ENCODE peak calls at places on chromosomes 13 and 19, in four cellular contexts. One of them, this sample, is unnamed.

GRCh38 chr13:112532837-112533745 is 54.9 kb downstream of the TUBGCP3 start:
- DNase-seq in H1: no peak
- DNase-seq in GM12878: no peak
- DNase-seq in K562: no peak
- DNase-seq in this sample: peak; percentile 55

GRCh38 chr13:31014461-31014860 is 82.0 kb downstream of the TEX26 start:
- DNase-seq in H1: no peak
- DNase-seq in GM12878: no peak
- DNase-seq in K562: no peak
- DNase-seq in this sample: no peak

GRCh38 chr13:24709186-24709913 is 29.1 kb downstream of the ATP12A start:
- DNase-seq in H1: no peak
- DNase-seq in GM12878: no peak
- DNase-seq in K562: no peak
- DNase-seq in this sample: no peak

GRCh38 chr19:532578-533484 is 1.3 kb downstream of the CDC34 start:
- DNase-seq in H1: no peak
- DNase-seq in GM12878: no peak
- DNase-seq in K562: no peak
- DNase-seq in this sample: peak; percentile 80

GRCh38 chr13:101416181-101417042 is at the start of gene NALCN:
- DNase-seq in H1: no peak
- DNase-seq in K562: no peak
- DNase-seq in GM12878: no peak
- DNase-seq in this sample: peak; percentile 82

GRCh38 chr19:42154471-42155323 is 22.5 kb upstream of the POU2F2 start:
- DNase-seq in GM12878: no peak
- DNase-seq in K562: no peak
- DNase-seq in H1: no peak
- DNase-seq in this sample: peak; percentile 41

GRCh38 chr19:11659612-11660011 is 62.3 kb downstream of the ZNF627 start:
- DNase-seq in H1: no peak
- DNase-seq in GM12878: no peak
- DNase-seq in K562: peak; percentile 47
- DNase-seq in this sample: peak; percentile 51

GRCh38 chr19:30419581-30420180 is 47.5 kb downstream of the ZNF536 start:
- DNase-seq in K562: no peak
- DNase-seq in H1: no peak
- DNase-seq in GM12878: no peak
- DNase-seq in this sample: peak; percentile 52

GRCh38 chr19:23980805-23981204 is 66.1 kb downstream of the ZNF726 start:
- DNase-seq in H1: no peak
- DNase-seq in GM12878: no peak
- DNase-seq in K562: no peak
- DNase-seq in this sample: no peak

GRCh38 chr19:55537741-55538111 is 793 bp upstream of the SBK2 start:
- DNase-seq in K562: peak; percentile 13
- DNase-seq in H1: no peak
- DNase-seq in GM12878: no peak
- DNase-seq in this sample: no peak

GRCh38 chr19:1351324-1351947 is 32.3 kb upstream of the NDUFS7 start:
- DNase-seq in GM12878: no peak
- DNase-seq in K562: no peak
- DNase-seq in H1: no peak
- DNase-seq in this sample: peak; percentile 80

GRCh38 chr13:78067290-78067689 is 148.7 kb upstream of the EDNRB start:
- DNase-seq in GM12878: no peak
- DNase-seq in K562: no peak
- DNase-seq in H1: no peak
- DNase-seq in this sample: no peak

GRCh38 chr19:33492090-33492489 is 29.5 kb downstream of the PEPD start:
- DNase-seq in K562: no peak
- DNase-seq in GM12878: no peak
- DNase-seq in H1: no peak
- DNase-seq in this sample: no peak

GRCh38 chr13:23709521-23709920 is 139.3 kb downstream of the TNFRSF19 start:
- DNase-seq in K562: no peak
- DNase-seq in GM12878: no peak
- DNase-seq in H1: no peak
- DNase-seq in this sample: no peak

GRCh38 chr13:33112745-33113144 is 96.5 kb downstream of the KL start:
- DNase-seq in H1: no peak
- DNase-seq in GM12878: no peak
- DNase-seq in K562: no peak
- DNase-seq in this sample: no peak

GRCh38 chr13:94997126-94997525 is 284.8 kb upstream of the SOX21 start:
- DNase-seq in K562: no peak
- DNase-seq in GM12878: no peak
- DNase-seq in H1: no peak
- DNase-seq in this sample: no peak

GRCh38 chr13:94999871-95000270 is 287.5 kb upstream of the SOX21 start:
- DNase-seq in K562: no peak
- DNase-seq in H1: no peak
- DNase-seq in GM12878: no peak
- DNase-seq in this sample: no peak

GRCh38 chr13:94994506-94994905 is 282.2 kb upstream of the SOX21 start:
- DNase-seq in H1: no peak
- DNase-seq in K562: no peak
- DNase-seq in GM12878: no peak
- DNase-seq in this sample: no peak

GRCh38 chr13:94993608-94994007 is 281.3 kb upstream of the SOX21 start:
- DNase-seq in H1: no peak
- DNase-seq in K562: no peak
- DNase-seq in GM12878: no peak
- DNase-seq in this sample: no peak

GRCh38 chr13:94996445-94996844 is 284.1 kb upstream of the SOX21 start:
- DNase-seq in GM12878: no peak
- DNase-seq in H1: no peak
- DNase-seq in K562: no peak
- DNase-seq in this sample: no peak
- TF ChIP-seq GABPA in GM12878: no peak
- TF ChIP-seq GABPA in H1: no peak
- TF ChIP-seq GABPA in K562: no peak
- TF ChIP-seq GABPA in this sample: no peak

DNA sequence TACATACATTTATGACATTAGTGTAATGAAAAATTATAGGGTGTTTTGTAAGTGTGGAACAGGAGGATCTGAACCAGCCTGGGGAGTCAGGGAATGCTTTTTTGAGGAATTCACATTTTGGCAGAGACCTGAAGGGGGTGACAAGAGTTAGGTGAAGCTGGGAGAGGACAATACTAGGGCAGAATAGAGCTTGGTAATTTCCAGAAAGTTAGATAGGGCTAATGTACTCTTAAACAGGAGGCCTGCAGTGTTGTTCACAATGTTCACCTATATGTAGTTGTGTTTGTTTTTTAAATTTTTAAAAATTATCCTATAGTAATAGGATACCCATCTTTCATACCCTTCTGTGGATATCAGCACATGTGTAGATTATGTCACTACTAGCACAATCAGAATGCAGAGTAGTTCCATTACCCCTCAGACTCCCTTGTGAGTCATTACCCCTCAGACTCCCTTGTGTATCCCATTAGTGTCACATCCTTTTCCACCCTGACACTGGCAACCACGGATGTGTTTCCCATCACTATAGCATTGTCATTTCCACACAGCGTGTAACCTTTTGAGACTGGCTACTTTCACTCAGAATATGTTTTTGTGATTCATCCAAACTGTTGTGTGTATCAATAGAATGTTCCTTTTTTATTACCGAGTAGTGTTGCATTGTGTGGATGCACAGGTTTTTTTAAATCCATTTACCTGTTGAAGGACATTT is 43.1 kb downstream of the PCCA start:
- DNase-seq in K562: peak; percentile 49
- DNase-seq in H1: no peak
- DNase-seq in GM12878: no peak
- DNase-seq in this sample: peak; percentile 23
- TF ChIP-seq NRF1 in K562: no peak
- TF ChIP-seq NRF1 in H1: no peak
- TF ChIP-seq NRF1 in GM12878: no peak
- TF ChIP-seq NRF1 in this sample: no peak

DNA sequence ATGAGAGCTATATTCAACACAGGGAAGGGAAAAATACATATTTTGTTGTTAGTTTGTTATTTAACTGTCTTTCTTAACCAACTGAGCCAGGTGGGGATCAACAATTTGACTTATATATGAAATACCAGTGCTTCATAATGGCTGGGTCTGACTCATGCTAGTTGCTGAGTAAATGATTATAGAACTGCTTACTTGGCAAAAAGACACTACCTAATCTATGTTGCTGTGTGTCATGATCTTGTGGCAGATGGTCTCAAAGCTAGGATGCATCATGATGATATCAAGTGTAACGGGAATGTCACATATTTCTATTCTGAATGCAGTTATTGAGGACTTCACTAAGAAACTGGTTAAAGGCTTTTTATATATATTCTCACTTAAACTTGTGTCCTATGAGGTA is 727.4 kb upstream of the SLITRK1 start:
- DNase-seq in H1: no peak
- DNase-seq in GM12878: no peak
- DNase-seq in K562: no peak
- DNase-seq in this sample: no peak
- TF ChIP-seq GABPA in H1: no peak
- TF ChIP-seq GABPA in GM12878: no peak
- TF ChIP-seq GABPA in K562: no peak
- TF ChIP-seq GABPA in this sample: no peak

GRCh38 chr19:35736913-35737886 is 5.1 kb downstream of the IGFLR1 start:
- DNase-seq in GM12878: no peak
- DNase-seq in K562: no peak
- DNase-seq in H1: no peak
- DNase-seq in this sample: no peak
- TF ChIP-seq NRF1 in GM12878: no peak
- TF ChIP-seq NRF1 in K562: no peak
- TF ChIP-seq NRF1 in H1: no peak
- TF ChIP-seq NRF1 in this sample: no peak

GRCh38 chr13:104584481-104584880 is 1518.3 kb upstream of the SLC10A2 start:
- DNase-seq in K562: no peak
- DNase-seq in GM12878: no peak
- DNase-seq in H1: no peak
- DNase-seq in this sample: no peak
- TF ChIP-seq GABPA in K562: no peak
- TF ChIP-seq GABPA in GM12878: no peak
- TF ChIP-seq GABPA in H1: no peak
- TF ChIP-seq GABPA in this sample: no peak

GRCh38 chr19:4516199-4516938 is 1.9 kb downstream of the PLIN4 start:
- DNase-seq in K562: no peak
- DNase-seq in H1: no peak
- DNase-seq in GM12878: no peak
- DNase-seq in this sample: no peak
- TF ChIP-seq NRF1 in K562: no peak
- TF ChIP-seq NRF1 in H1: no peak
- TF ChIP-seq NRF1 in GM12878: no peak
- TF ChIP-seq NRF1 in this sample: no peak

DNA sequence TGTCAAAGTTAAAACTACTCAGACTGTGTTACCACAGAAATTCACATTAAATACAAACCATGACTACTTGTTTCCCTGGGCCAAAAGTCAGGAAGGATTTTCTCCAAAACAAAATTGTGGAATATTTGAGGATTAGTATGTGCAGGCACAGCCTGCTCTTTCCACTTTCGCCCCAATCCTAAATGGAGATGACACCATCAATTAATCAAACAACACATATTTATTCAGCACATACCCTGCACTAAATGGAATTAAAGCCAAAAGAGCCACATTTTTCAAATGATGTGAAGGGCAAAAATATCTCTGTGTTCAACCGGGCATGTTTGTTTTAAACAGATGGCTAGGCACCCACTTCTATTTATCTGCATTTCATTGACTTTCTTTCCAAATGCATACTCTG is 523.1 kb downstream of the DCT start:
- DNase-seq in H1: no peak
- DNase-seq in K562: no peak
- DNase-seq in GM12878: no peak
- DNase-seq in this sample: no peak
- TF ChIP-seq GABPA in H1: no peak
- TF ChIP-seq GABPA in K562: no peak
- TF ChIP-seq GABPA in GM12878: no peak
- TF ChIP-seq GABPA in this sample: no peak

GRCh38 chr19:40831502-40832430 is 18.5 kb downstream of the CYP2A6 start:
- DNase-seq in K562: no peak
- DNase-seq in H1: no peak
- DNase-seq in GM12878: no peak
- DNase-seq in this sample: no peak
- TF ChIP-seq NRF1 in K562: no peak
- TF ChIP-seq NRF1 in H1: no peak
- TF ChIP-seq NRF1 in GM12878: no peak
- TF ChIP-seq NRF1 in this sample: no peak